ENCODE peak calls at places on chromosomes 4 and X, in six cellular contexts. D is K562, B is breast epithelium, U is lower leg skin, T is sigmoid colon, A is A549. E is an unnamed sample.

GRCh38 chr4:78566834-78567501 is 15.4 kb downstream of the ANXA3 start:
- DNase-seq in D (no peak), B (no peak), U (no peak), T (no peak), A (no peak), E (no peak)

GRCh38 chrX:68196939-68197791 is 236.1 kb downstream of the OPHN1 start:
- DNase-seq in D (peak), B (no peak), U (peak), T (no peak), A (peak), E (peak)

GRCh38 chr4:152352645-152353116 is 183.2 kb downstream of the FBXW7 start:
- DNase-seq in D (no peak), B (no peak), U (peak), T (peak), A (peak), E (no peak)

GRCh38 chr4:41160010-41160789 is 54.1 kb downstream of the APBB2 start:
- DNase-seq in D (no peak), B (no peak), U (no peak), T (no peak), A (peak), E (no peak)

GRCh38 chr4:66899422-66900065 is 645.8 kb downstream of the CENPC start:
- DNase-seq in D (no peak), B (no peak), U (no peak), T (no peak), A (no peak), E (no peak)

GRCh38 chr4:169175035-169175434 is 95.7 kb downstream of the SH3RF1 start:
- DNase-seq in D (no peak), B (no peak), U (no peak), T (no peak), A (no peak), E (no peak)

GRCh38 chr4:34572026-34572425 is 1672.3 kb downstream of the ARAP2 start:
- DNase-seq in D (no peak), B (no peak), U (no peak), T (no peak), A (no peak), E (no peak)

GRCh38 chr4:125639182-125639621 is 324.4 kb downstream of the FAT4 start:
- DNase-seq in D (no peak), B (no peak), U (no peak), T (no peak), A (no peak), E (no peak)

GRCh38 chr4:54036184-54036583 is 28.2 kb downstream of the CHIC2 start:
- DNase-seq in D (no peak), B (no peak), U (no peak), T (peak), A (no peak), E (no peak)

GRCh38 chrX:153966841-153967535 is 4.6 kb downstream of the HCFC1 start:
- DNase-seq in D (no peak), B (no peak), U (no peak), T (peak), A (no peak), E (no peak)

GRCh38 chrX:51892921-51893745 is at the start of gene MAGED1:
- DNase-seq in D (no peak), B (peak), U (peak), T (peak), A (peak), E (peak)

GRCh38 chr4:113073614-113074013 is 24.2 kb downstream of the ANK2 start:
- DNase-seq in D (no peak), B (no peak), U (no peak), T (no peak), A (no peak), E (no peak)

GRCh38 chrX:29215251-29215650 is 628.0 kb downstream of the IL1RAPL1 start:
- DNase-seq in D (no peak), B (no peak), U (no peak), T (no peak), A (no peak), E (no peak)

GRCh38 chr4:155423671-155424070 is 46.9 kb upstream of the MAP9 start:
- DNase-seq in D (no peak), B (no peak), U (no peak), T (no peak), A (no peak), E (no peak)

GRCh38 chr4:148203056-148203898 is 238.9 kb downstream of the NR3C2 start:
- DNase-seq in D (no peak), B (no peak), U (no peak), T (no peak), A (no peak), E (no peak)

GRCh38 chr4:75673959-75674328 is 733 bp upstream of the G3BP2 start:
- DNase-seq in D (no peak), B (no peak), U (no peak), T (no peak), A (no peak), E (no peak)

GRCh38 chrX:46710927-46711623 is 47.8 kb downstream of the SLC9A7 start:
- DNase-seq in D (no peak), B (no peak), U (no peak), T (no peak), A (no peak), E (no peak)

DNA sequence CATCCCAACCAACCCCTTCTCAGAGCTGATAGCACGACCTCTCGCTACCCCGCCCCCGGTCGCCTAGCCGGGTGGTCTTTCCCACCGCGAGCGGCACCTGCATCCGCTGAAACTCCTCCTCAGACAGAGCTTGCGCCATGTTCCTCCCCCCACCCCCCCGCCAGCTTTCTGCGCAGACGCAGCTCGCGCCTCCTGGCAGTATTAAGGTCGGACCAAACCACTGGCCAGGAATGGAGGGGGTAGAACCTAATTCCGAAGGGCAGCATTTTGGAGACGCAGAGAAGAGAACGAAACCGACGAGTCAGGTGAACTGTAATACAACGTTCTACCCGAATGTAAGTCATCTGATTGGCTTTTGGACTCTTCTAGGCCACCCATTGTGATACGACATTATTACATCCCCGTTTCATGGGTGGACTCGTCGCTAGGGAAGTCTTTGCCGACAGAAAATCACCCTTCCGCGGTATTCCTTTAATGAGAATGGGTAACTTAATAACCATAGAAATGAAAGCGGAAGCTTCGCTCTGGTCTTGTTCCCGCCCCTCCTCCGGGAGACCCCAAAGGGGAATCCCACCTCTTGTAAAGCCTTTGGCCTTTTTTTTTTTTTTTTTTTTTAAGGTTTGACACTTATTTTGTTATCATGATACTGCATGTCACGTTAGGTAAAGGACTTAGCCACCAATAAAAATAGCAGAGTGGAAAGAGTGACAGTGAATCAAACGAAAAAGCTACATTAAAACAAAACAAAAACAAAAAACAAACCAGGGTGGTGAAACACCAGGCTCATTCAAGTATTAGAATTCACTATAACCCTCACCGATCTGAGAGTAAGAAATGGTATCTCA is at the start of gene GRIPAP1:
- DNase-seq in D (peak), B (peak), U (peak), T (peak), A (peak), E (peak)
- TF ChIP-seq POLR2A in D (peak), B (no peak), U (no peak), T (peak), A (peak), E (peak)

DNA sequence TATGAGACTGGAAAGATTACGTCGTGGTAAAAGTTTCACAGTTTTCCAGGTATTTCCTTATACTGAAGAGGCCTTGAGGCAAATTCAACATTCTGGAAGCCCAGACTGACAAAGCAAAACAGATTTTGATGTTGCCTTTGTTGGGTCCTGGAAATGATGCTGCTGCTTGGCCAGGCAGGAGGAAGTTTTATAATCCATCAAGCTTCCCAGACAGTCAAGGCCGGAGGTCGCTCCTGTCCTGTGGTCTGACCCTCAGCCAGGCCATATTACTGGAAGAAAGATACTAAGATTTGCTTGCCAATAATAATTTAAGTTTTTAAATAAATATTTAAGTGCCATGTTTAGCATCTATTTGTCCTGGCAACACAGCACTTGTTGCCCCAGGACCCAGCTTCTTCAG is 63.4 kb downstream of the TAPT1 start:
- DNase-seq in D (no peak), B (no peak), U (no peak), T (no peak), A (no peak), E (no peak)
- TF ChIP-seq POLR2A in D (no peak), B (no peak), U (no peak), T (no peak), A (no peak), E (no peak)

GRCh38 chr4:139015269-139015947 is at the start of gene NOCT:
- DNase-seq in D (peak), B (peak), U (peak), T (peak), A (peak), E (peak)
- TF ChIP-seq POLR2A in D (peak), B (peak), U (no peak), T (peak), A (peak), E (peak)

GRCh38 chrX:10119399-10119990 is 37.3 kb upstream of the CLCN4 start:
- DNase-seq in D (peak), B (peak), U (peak), T (peak), A (peak), E (no peak)
- TF ChIP-seq POLR2A in D (no peak), B (no peak), U (no peak), T (no peak), A (no peak), E (no peak)

DNA sequence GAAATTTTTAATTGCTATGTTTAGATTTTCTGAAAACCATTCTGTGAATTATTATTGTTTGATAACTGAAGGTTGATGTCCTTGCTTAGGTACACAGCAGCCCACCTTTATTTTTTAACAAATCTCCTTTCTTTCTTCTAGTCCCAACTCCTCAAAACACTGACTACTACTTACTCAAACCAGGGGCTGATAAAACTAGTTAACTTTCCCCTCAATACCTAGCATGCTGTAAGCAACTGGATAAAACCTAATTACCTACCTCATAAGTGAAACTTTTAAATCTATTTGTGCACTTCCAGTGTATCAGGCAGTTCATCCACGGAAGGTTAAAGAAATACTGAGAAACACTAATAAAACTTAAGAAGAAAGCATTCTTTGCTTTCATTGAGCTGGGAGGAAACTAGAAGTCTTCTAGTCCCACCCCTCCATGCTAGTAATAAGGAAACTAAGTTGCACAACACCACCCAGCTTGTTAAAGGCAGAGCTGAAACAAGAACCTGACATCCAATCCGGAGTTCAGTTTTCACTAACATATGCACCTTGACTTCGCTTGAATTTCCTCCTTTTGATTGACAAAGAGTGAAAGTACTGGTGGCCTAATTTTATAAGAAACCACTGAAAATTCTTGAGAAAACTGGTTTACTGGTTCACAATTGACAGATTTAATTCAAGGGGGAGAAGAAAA is 180.2 kb upstream of the TET2 start:
- DNase-seq in D (no peak), B (no peak), U (peak), T (no peak), A (no peak), E (peak)
- TF ChIP-seq POLR2A in D (no peak), B (no peak), U (no peak), T (no peak), A (no peak), E (no peak)

DNA sequence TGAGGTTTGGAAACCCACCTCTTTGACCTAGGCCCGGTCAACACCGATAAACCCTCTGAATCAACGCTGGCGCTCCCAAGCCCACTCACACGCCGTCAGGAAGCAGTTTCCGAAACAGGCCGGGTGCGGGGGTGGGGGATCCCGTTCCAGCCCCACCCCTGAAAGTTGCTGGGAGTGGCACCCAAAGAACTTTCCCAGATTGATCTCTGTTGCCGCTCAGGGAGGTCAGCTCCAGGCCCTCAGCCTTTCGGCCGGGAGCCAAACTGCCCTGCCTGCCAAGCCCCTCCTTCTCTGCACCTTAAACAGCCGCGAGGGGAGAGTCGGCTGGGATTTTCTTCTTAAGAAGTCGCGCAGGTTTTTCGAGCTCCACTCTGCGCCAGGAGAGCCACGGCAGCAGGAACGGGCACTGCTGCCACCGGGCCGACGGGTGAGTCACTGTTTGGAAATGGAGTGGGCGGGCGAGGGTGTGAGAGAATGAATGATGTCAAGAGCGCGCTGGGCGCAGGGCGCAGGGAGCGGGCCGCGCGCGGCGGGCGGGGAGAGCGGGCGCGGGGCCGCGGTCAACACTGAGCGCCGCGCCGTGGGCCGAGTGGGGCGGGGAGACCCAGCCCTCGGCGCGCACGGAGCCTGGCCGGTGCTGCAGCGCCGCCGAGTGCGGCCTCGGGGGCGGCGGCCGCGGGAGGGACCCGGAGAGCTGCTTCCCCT is at the start of gene SGMS2:
- DNase-seq in D (peak), B (peak), U (peak), T (peak), A (peak), E (peak)
- TF ChIP-seq POLR2A in D (no peak), B (no peak), U (no peak), T (peak), A (peak), E (no peak)

GRCh38 chrX:16870095-16870860 is at the start of gene RBBP7:
- DNase-seq in D (peak), B (peak), U (peak), T (peak), A (peak), E (peak)
- TF ChIP-seq POLR2A in D (peak), B (peak), U (peak), T (peak), A (peak), E (peak)

GRCh38 chr4:77156912-77157858 is at the start of gene CCNG2:
- DNase-seq in D (peak), B (peak), U (peak), T (peak), A (peak), E (no peak)
- TF ChIP-seq POLR2A in D (no peak), B (peak), U (peak), T (peak), A (peak), E (peak)